ENCODE peak calls at places on chromosomes 3 and 15, in five cellular contexts. One of them, this sample, is unnamed.

GRCh38 chr3:187955076-187955952 is 198.6 kb upstream of the LPP start:
- DNase-seq in fibroblast of lung: peak; percentile 90
- DNase-seq in GM23248: peak; percentile 90
- DNase-seq in HCT116: no peak
- DNase-seq in hepatocyte: peak; percentile 46
- DNase-seq in this sample: peak; percentile 53

GRCh38 chr15:101042320-101042719 is 123.2 kb downstream of the LRRK1 start:
- DNase-seq in fibroblast of lung: no peak
- DNase-seq in GM23248: no peak
- DNase-seq in HCT116: no peak
- DNase-seq in hepatocyte: no peak
- DNase-seq in this sample: no peak

GRCh38 chr3:14549256-14549931 is 9.3 kb upstream of the GRIP2 start:
- DNase-seq in fibroblast of lung: peak; percentile 14
- DNase-seq in GM23248: peak; percentile 59
- DNase-seq in HCT116: peak; percentile 15
- DNase-seq in hepatocyte: no peak
- DNase-seq in this sample: no peak

GRCh38 chr3:101811875-101812274 is 32.9 kb downstream of the NXPE3 start:
- DNase-seq in fibroblast of lung: no peak
- DNase-seq in GM23248: no peak
- DNase-seq in HCT116: no peak
- DNase-seq in hepatocyte: no peak
- DNase-seq in this sample: no peak

GRCh38 chr3:46900007-46900292 is 22.4 kb downstream of the PTH1R start:
- DNase-seq in fibroblast of lung: no peak
- DNase-seq in GM23248: no peak
- DNase-seq in HCT116: no peak
- DNase-seq in hepatocyte: no peak
- DNase-seq in this sample: no peak

GRCh38 chr3:158679547-158680000 is 7.1 kb upstream of the LXN start:
- DNase-seq in fibroblast of lung: peak; percentile 59
- DNase-seq in GM23248: peak; percentile 60
- DNase-seq in HCT116: no peak
- DNase-seq in hepatocyte: no peak
- DNase-seq in this sample: no peak

GRCh38 chr3:112746675-112747276 is 99.9 kb downstream of the CD200R1L start:
- DNase-seq in fibroblast of lung: peak; percentile 92
- DNase-seq in GM23248: peak; percentile 75
- DNase-seq in HCT116: no peak
- DNase-seq in hepatocyte: peak; percentile 21
- DNase-seq in this sample: no peak

GRCh38 chr3:111801697-111802655 is 57.1 kb upstream of the PHLDB2 start:
- DNase-seq in fibroblast of lung: peak; percentile 88
- DNase-seq in GM23248: peak; percentile 97
- DNase-seq in HCT116: no peak
- DNase-seq in hepatocyte: peak; percentile 19
- DNase-seq in this sample: peak; percentile 98

GRCh38 chr3:197525706-197526105 is 30.1 kb downstream of the BDH1 start:
- DNase-seq in fibroblast of lung: peak; percentile 29
- DNase-seq in GM23248: peak; percentile 32
- DNase-seq in HCT116: no peak
- DNase-seq in hepatocyte: no peak
- DNase-seq in this sample: no peak

GRCh38 chr3:192063570-192063969 is 602.6 kb downstream of the PYDC2 start:
- DNase-seq in fibroblast of lung: peak; percentile 76
- DNase-seq in GM23248: no peak
- DNase-seq in HCT116: no peak
- DNase-seq in hepatocyte: peak; percentile 11
- DNase-seq in this sample: no peak

GRCh38 chr15:57772223-57772957 is 65.9 kb downstream of the POLR2M start:
- DNase-seq in fibroblast of lung: peak; percentile 4
- DNase-seq in GM23248: peak; percentile 74
- DNase-seq in HCT116: no peak
- DNase-seq in hepatocyte: no peak
- DNase-seq in this sample: no peak

GRCh38 chr15:40937762-40938529 is 8.8 kb downstream of the DLL4 start:
- DNase-seq in fibroblast of lung: no peak
- DNase-seq in GM23248: peak; percentile 44
- DNase-seq in HCT116: peak; percentile 64
- DNase-seq in hepatocyte: no peak
- DNase-seq in this sample: no peak

GRCh38 chr3:10601131-10601856 is 95.9 kb upstream of the ATP2B2 start:
- DNase-seq in fibroblast of lung: peak; percentile 62
- DNase-seq in GM23248: peak; percentile 25
- DNase-seq in HCT116: no peak
- DNase-seq in hepatocyte: no peak
- DNase-seq in this sample: no peak

GRCh38 chr3:176953106-176954080 is 243.9 kb downstream of the TBL1XR1 start:
- DNase-seq in fibroblast of lung: peak; percentile 63
- DNase-seq in GM23248: peak; percentile 68
- DNase-seq in HCT116: no peak
- DNase-seq in hepatocyte: peak; percentile 21
- DNase-seq in this sample: no peak

GRCh38 chr3:43733459-43734384 is 43.0 kb downstream of the ABHD5 start:
- DNase-seq in fibroblast of lung: peak; percentile 93
- DNase-seq in GM23248: peak; percentile 90
- DNase-seq in HCT116: no peak
- DNase-seq in hepatocyte: no peak
- DNase-seq in this sample: no peak

GRCh38 chr3:64717411-64717810 is 29.6 kb upstream of the ADAMTS9 start:
- DNase-seq in fibroblast of lung: no peak
- DNase-seq in GM23248: no peak
- DNase-seq in HCT116: no peak
- DNase-seq in hepatocyte: no peak
- DNase-seq in this sample: no peak

GRCh38 chr3:16146015-16146730 is 28.3 kb upstream of the GALNT15 start:
- DNase-seq in fibroblast of lung: no peak
- DNase-seq in GM23248: no peak
- DNase-seq in HCT116: no peak
- DNase-seq in hepatocyte: no peak
- DNase-seq in this sample: no peak

GRCh38 chr15:80455668-80456442 is 51.7 kb downstream of the ARNT2 start:
- DNase-seq in fibroblast of lung: peak; percentile 94
- DNase-seq in GM23248: peak; percentile 96
- DNase-seq in HCT116: peak; percentile 44
- DNase-seq in hepatocyte: peak; percentile 83
- DNase-seq in this sample: peak; percentile 67

GRCh38 chr15:62833671-62834070 is 208.9 kb upstream of the TPM1 start:
- DNase-seq in fibroblast of lung: no peak
- DNase-seq in GM23248: no peak
- DNase-seq in HCT116: no peak
- DNase-seq in hepatocyte: peak; percentile 54
- DNase-seq in this sample: no peak

GRCh38 chr3:149954812-149955211 is 15.9 kb downstream of the PFN2 start:
- DNase-seq in fibroblast of lung: no peak
- DNase-seq in GM23248: peak; percentile 19
- DNase-seq in HCT116: no peak
- DNase-seq in hepatocyte: no peak
- DNase-seq in this sample: no peak

GRCh38 chr15:29615791-29616190 is 206.5 kb downstream of the TJP1 start:
- DNase-seq in fibroblast of lung: no peak
- DNase-seq in GM23248: no peak
- DNase-seq in HCT116: no peak
- DNase-seq in hepatocyte: no peak
- DNase-seq in this sample: no peak

GRCh38 chr3:102574355-102574754 is 139.5 kb downstream of the ZPLD1 start:
- DNase-seq in fibroblast of lung: no peak
- DNase-seq in GM23248: no peak
- DNase-seq in HCT116: no peak
- DNase-seq in hepatocyte: no peak
- DNase-seq in this sample: no peak

GRCh38 chr3:36505393-36505792 is 125.1 kb downstream of the STAC start:
- DNase-seq in fibroblast of lung: no peak
- DNase-seq in GM23248: no peak
- DNase-seq in HCT116: no peak
- DNase-seq in hepatocyte: no peak
- DNase-seq in this sample: no peak

GRCh38 chr3:128572013-128572412 is 78.6 kb downstream of the RPN1 start:
- DNase-seq in fibroblast of lung: no peak
- DNase-seq in GM23248: no peak
- DNase-seq in HCT116: no peak
- DNase-seq in hepatocyte: no peak
- DNase-seq in this sample: no peak

GRCh38 chr3:18445421-18446066 is 20.4 kb upstream of the SATB1 start:
- DNase-seq in fibroblast of lung: no peak
- DNase-seq in GM23248: no peak
- DNase-seq in HCT116: no peak
- DNase-seq in hepatocyte: peak; percentile 18
- DNase-seq in this sample: no peak

GRCh38 chr3:183377307-183377959 is 51.0 kb downstream of the MCF2L2 start:
- DNase-seq in fibroblast of lung: peak; percentile 10
- DNase-seq in GM23248: no peak
- DNase-seq in HCT116: no peak
- DNase-seq in hepatocyte: no peak
- DNase-seq in this sample: peak; percentile 35

GRCh38 chr15:40925863-40926658 is 3.1 kb upstream of the DLL4 start:
- DNase-seq in fibroblast of lung: peak; percentile 23
- DNase-seq in GM23248: peak; percentile 55
- DNase-seq in HCT116: no peak
- DNase-seq in hepatocyte: peak; percentile 55
- DNase-seq in this sample: peak; percentile 40

GRCh38 chr15:63601727-63602185 is 4.6 kb downstream of the FBXL22 start:
- DNase-seq in fibroblast of lung: no peak
- DNase-seq in GM23248: no peak
- DNase-seq in HCT116: no peak
- DNase-seq in hepatocyte: no peak
- DNase-seq in this sample: peak; percentile 14

GRCh38 chr15:92666780-92667179 is 11.2 kb upstream of the FAM174B start:
- DNase-seq in fibroblast of lung: no peak
- DNase-seq in GM23248: no peak
- DNase-seq in HCT116: no peak
- DNase-seq in hepatocyte: peak; percentile 21
- DNase-seq in this sample: no peak

GRCh38 chr3:31004025-31004678 is 109.7 kb upstream of the GADL1 start:
- DNase-seq in fibroblast of lung: peak; percentile 99
- DNase-seq in GM23248: peak; percentile 98
- DNase-seq in HCT116: no peak
- DNase-seq in hepatocyte: peak; percentile 12
- DNase-seq in this sample: peak; percentile 15

GRCh38 chr3:45537960-45538640 is 56.5 kb upstream of the LIMD1 start:
- DNase-seq in fibroblast of lung: peak; percentile 49
- DNase-seq in GM23248: no peak
- DNase-seq in HCT116: no peak
- DNase-seq in hepatocyte: peak; percentile 43
- DNase-seq in this sample: no peak

DNA sequence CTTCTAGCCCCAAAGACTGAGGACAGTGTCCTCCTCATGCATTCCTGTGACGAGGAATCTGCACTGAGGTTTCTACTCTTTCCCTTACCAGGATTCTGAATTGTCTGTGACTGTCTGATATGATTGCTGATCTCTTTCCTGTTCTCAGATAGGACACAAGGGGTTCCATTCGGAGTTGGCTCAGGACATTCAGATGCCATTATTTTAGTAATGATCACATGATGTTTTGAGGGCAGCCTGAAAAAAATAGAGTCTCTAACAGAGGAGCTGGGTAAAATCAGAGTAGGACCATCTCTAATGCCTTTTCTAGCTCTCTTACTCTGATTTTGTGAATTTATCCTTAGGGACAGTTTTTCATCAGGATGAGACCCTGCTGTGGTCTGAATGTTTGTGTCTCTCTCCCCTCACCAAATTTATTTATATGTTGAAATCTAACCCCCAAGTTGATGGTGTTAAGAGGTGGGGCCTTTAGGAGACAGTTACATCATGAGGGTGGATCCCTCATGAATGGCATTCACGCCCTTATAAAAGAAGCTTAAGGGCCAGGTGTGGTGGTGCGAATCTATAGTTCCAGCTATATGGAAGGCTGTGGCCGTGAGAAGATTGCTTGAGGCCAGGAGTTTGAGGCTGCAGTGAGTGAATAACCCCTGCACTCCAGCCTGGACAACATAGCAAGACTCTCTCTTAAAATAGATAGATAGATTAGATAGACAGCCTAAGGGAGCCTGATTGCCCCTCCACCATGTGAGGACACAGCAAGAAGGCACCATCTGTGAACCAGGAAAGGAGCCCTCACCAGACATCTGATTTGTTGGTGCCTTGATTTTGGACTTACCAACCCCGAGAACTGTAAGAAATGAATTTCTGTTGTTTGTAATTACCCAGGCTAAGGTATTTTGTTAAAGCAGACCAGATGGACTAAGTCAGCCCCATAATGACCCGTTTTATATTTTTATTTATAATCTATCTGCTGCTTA is 24.4 kb downstream of the FNDC3B start:
- DNase-seq in fibroblast of lung: no peak
- DNase-seq in GM23248: no peak
- DNase-seq in HCT116: no peak
- DNase-seq in hepatocyte: no peak
- DNase-seq in this sample: no peak
- H3K27ac ChIP-seq in fibroblast of lung: no peak overlapping the region
- H3K27ac ChIP-seq in GM23248: no peak overlapping the region
- H3K27ac ChIP-seq in HCT116: no peak overlapping the region
- H3K27ac ChIP-seq in hepatocyte: no peak overlapping the region
- H3K27ac ChIP-seq in this sample: no peak overlapping the region

GRCh38 chr15:96366526-96366877 is 36.0 kb downstream of the NR2F2 start:
- DNase-seq in fibroblast of lung: no peak
- DNase-seq in GM23248: no peak
- DNase-seq in HCT116: no peak
- DNase-seq in hepatocyte: no peak
- DNase-seq in this sample: no peak
- TF ChIP-seq EZH2 in fibroblast of lung: no peak
- TF ChIP-seq EZH2 in GM23248: no peak
- TF ChIP-seq EZH2 in HCT116: no peak
- TF ChIP-seq EZH2 in hepatocyte: no peak
- TF ChIP-seq EZH2 in this sample: no peak

GRCh38 chr15:25408929-25409328 is 29.9 kb downstream of the UBE3A start:
- DNase-seq in fibroblast of lung: no peak
- DNase-seq in GM23248: peak; percentile 23
- DNase-seq in HCT116: no peak
- DNase-seq in hepatocyte: no peak
- DNase-seq in this sample: no peak
- H3K9me3 ChIP-seq in fibroblast of lung: no peaks in the 10 kb centered on the region
- H3K9me3 ChIP-seq in GM23248: no peaks in the 10 kb centered on the region
- H3K9me3 ChIP-seq in HCT116: no peaks in the 10 kb centered on the region
- H3K9me3 ChIP-seq in hepatocyte: no peaks in the 10 kb centered on the region
- H3K9me3 ChIP-seq in this sample: no peaks in the 10 kb centered on the region

DNA sequence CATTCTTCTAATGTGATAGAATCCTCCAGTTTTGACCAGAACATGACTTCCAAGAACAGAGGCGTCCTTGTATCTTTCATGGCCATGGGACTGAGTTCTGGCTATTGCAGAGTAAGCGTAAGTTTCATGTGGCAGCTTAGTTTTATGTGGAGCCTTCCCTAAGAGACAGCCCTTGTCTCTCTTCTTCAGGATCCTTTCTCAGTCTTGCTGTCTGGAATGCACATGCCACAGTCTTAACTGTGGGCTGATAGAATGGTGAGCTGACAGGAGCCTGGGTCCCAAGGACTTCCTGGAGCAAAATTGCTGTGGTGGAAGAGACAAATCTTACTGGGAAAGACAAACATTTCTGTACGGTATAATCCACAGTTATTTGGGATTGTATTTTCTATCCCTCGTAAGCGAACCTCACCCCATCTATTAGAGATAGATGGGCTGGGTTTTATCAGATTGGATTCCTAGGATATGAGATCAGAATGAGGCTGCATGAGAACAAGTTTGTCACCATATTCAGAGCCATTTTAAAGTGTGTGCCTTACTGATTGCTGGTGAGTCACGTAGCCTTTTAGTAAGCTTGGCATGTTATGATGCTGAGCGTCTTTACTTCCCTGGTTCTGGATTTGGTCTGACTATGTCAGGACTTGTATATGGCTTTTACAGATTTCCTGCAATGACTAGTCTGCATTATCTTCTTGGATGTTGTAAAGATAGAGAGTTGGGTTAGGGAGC is 32.8 kb downstream of the CDIN1 start:
- DNase-seq in fibroblast of lung: peak; percentile 94
- DNase-seq in GM23248: peak; percentile 93
- DNase-seq in HCT116: peak; percentile 34
- DNase-seq in hepatocyte: peak; percentile 46
- DNase-seq in this sample: peak; percentile 39
- H3K27ac ChIP-seq in fibroblast of lung: peak overlapping the region; percentile 61
- H3K27ac ChIP-seq in GM23248: peak overlapping the region; percentile 81
- H3K27ac ChIP-seq in HCT116: peak overlapping the region; percentile 29
- H3K27ac ChIP-seq in hepatocyte: peak overlapping the region; percentile 78
- H3K27ac ChIP-seq in this sample: no peak overlapping the region

This sample was measured in PC-9.